ENCODE peak calls at places on chromosome 5, in six cellular contexts. Y is kidney, Z is transverse colon, J is right atrium auricular region, R is endothelial cell of umbilical vein, N is astrocyte. D is an unnamed sample.

GRCh38 chr5:35138232-35138631 is 90.5 kb upstream of the AGXT2 start:
- DNase-seq in Y (no peak), Z (no peak), J (no peak), R (no peak), N (peak; percentile 13), D (no peak)

GRCh38 chr5:84242286-84242685 is 142.4 kb downstream of the EDIL3 start:
- DNase-seq in Y (no peak), Z (no peak), J (no peak), R (no peak), N (peak; percentile 92), D (no peak)

GRCh38 chr5:15718411-15719178 is 218.6 kb downstream of the FBXL7 start:
- DNase-seq in Y (no peak), Z (no peak), J (no peak), R (peak; percentile 79), N (no peak), D (no peak)

GRCh38 chr5:69493235-69493925 is 790 bp downstream of the OCLN start:
- DNase-seq in Y (peak; percentile 85), Z (peak; percentile 50), J (no peak), R (peak; percentile 44), N (peak; percentile 26), D (no peak)

GRCh38 chr5:101716941-101717340 is 579.1 kb downstream of the SLCO4C1 start:
- DNase-seq in Y (no peak), Z (no peak), J (no peak), R (no peak), N (no peak), D (no peak)

GRCh38 chr5:116371935-116372334 is 202.7 kb downstream of the SEMA6A start:
- DNase-seq in Y (no peak), Z (no peak), J (no peak), R (no peak), N (no peak), D (no peak)

GRCh38 chr5:143968071-143968878 is 156.3 kb downstream of the HMHB1 start:
- DNase-seq in Y (no peak), Z (no peak), J (no peak), R (peak; percentile 54), N (peak; percentile 70), D (no peak)

GRCh38 chr5:6649186-6649585 is 15.9 kb downstream of the SRD5A1 start:
- DNase-seq in Y (no peak), Z (no peak), J (no peak), R (no peak), N (no peak), D (no peak)

GRCh38 chr5:169641253-169641652 is 4.2 kb downstream of the DOCK2 start:
- DNase-seq in Y (no peak), Z (no peak), J (no peak), R (peak; percentile 32), N (peak; percentile 12), D (no peak)

GRCh38 chr5:122726990-122727616 is 47.8 kb upstream of the SNX2 start:
- DNase-seq in Y (no peak), Z (no peak), J (no peak), R (peak; percentile 89), N (peak; percentile 85), D (no peak)

GRCh38 chr5:151414536-151414935 is 32.9 kb upstream of the SLC36A1 start:
- DNase-seq in Y (no peak), Z (no peak), J (no peak), R (no peak), N (no peak), D (no peak)

GRCh38 chr5:132430736-132431135 is 59.8 kb downstream of the IRF1 start:
- DNase-seq in Y (no peak), Z (peak; percentile 9), J (no peak), R (no peak), N (no peak), D (no peak)

GRCh38 chr5:43231977-43232376 is 40.0 kb downstream of the NIM1K start:
- DNase-seq in Y (no peak), Z (no peak), J (no peak), R (no peak), N (no peak), D (peak; percentile 11)

GRCh38 chr5:128304121-128304520 is 220.6 kb downstream of the SLC12A2 start:
- DNase-seq in Y (no peak), Z (no peak), J (no peak), R (peak; percentile 16), N (peak; percentile 87), D (no peak)

GRCh38 chr5:147404706-147405105 is 105.2 kb downstream of the DPYSL3 start:
- DNase-seq in Y (no peak), Z (no peak), J (no peak), R (no peak), N (no peak), D (no peak)

GRCh38 chr5:116578676-116579075 is 4.1 kb upstream of the SEMA6A start:
- DNase-seq in Y (no peak), Z (no peak), J (no peak), R (no peak), N (no peak), D (no peak)

GRCh38 chr5:138809391-138809790 is 56.2 kb downstream of the CTNNA1 start:
- DNase-seq in Y (no peak), Z (no peak), J (no peak), R (no peak), N (peak; percentile 70), D (no peak)

GRCh38 chr5:81140942-81141341 is 92.2 kb upstream of the CKMT2 start:
- DNase-seq in Y (no peak), Z (no peak), J (no peak), R (peak; percentile 41), N (peak; percentile 70), D (no peak)

GRCh38 chr5:7852988-7853387 is 2.1 kb upstream of the CFAP90 start:
- DNase-seq in Y (no peak), Z (no peak), J (no peak), R (no peak), N (no peak), D (no peak)

GRCh38 chr5:7857918-7858632 is 7.1 kb upstream of the CFAP90 start:
- DNase-seq in Y (no peak), Z (no peak), J (no peak), R (no peak), N (no peak), D (no peak)

GRCh38 chr5:7856855-7857254 is 5.9 kb upstream of the CFAP90 start:
- DNase-seq in Y (no peak), Z (peak; percentile 10), J (no peak), R (peak; percentile 13), N (no peak), D (peak; percentile 42)

GRCh38 chr5:7855611-7856010 is 4.7 kb upstream of the CFAP90 start:
- DNase-seq in Y (no peak), Z (no peak), J (no peak), R (no peak), N (no peak), D (no peak)

GRCh38 chr5:7857361-7857760 is 6.4 kb upstream of the CFAP90 start:
- DNase-seq in Y (no peak), Z (no peak), J (no peak), R (no peak), N (no peak), D (no peak)
- H3K27ac ChIP-seq in Y (no peak overlapping the region), Z (no peak overlapping the region), J (no peak overlapping the region), R (no peak overlapping the region), N (no peak overlapping the region), D (no peak overlapping the region)

DNA sequence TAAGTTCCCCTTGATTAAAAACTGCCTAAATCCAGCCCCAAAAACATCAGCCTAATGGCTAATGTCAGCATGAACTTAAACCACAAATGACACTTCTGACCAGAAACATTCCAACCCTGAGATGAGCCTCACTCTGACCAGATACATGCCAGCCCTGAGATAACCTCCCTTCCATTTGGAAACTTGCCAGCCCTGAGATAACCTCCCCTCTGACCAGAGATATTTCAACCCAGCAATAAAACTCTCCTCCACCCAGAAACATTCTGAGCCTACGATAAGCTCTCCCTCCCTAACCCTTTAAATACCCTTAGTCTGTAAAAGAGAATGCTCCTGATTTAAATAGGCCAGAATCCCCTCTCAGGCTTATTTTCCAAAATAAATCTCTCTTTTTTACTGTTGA is 1035.7 kb upstream of the NUDT12 start:
- DNase-seq in Y (no peak), Z (no peak), J (no peak), R (no peak), N (no peak), D (no peak)
- H3K4me1 ChIP-seq in Y (no peaks in the 10 kb centered on the region), Z (no peaks in the 10 kb centered on the region), J (no peaks in the 10 kb centered on the region), R (no peaks in the 10 kb centered on the region), N (no peaks in the 10 kb centered on the region), D (no peaks in the 10 kb centered on the region)

DNA sequence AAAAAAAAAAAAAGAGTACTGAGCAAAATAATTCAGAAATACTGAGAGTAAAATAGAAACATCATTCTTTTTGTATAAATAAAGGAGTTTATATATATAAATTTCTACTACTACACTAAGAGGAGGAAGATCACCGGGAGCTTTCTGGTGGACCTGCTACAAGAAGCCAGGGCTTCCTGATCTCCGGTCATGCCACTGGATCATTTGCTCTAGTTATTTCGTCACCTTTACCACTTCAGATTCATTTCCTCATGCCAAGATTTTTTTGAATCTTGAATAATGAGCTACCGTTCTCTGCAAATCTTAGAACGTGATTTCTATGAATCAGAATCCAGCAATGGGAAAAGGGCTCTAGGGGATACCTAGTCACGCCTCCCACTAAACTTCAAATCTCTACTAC is 51.9 kb upstream of the TBC1D9B start:
- DNase-seq in Y (no peak), Z (no peak), J (no peak), R (no peak), N (no peak), D (no peak)
- H3K27ac ChIP-seq in Y (no peak overlapping the region), Z (no peak overlapping the region), J (no peak overlapping the region), R (no peak overlapping the region), N (no peak overlapping the region), D (no peak overlapping the region)

GRCh38 chr5:112918679-112919078 is 3.3 kb downstream of the REEP5 start:
- DNase-seq in Y (no peak), Z (no peak), J (no peak), R (no peak), N (no peak), D (no peak)
- H3K4me1 ChIP-seq in Y (peaks cover 23% of the 10 kb centered on the region), Z (peaks cover 23% of the 10 kb centered on the region), J (no peaks in the 10 kb centered on the region), R (peaks cover 8% of the 10 kb centered on the region), N (peaks cover 17% of the 10 kb centered on the region), D (peaks cover 61% of the 10 kb centered on the region)

GRCh38 chr5:33490071-33490665 is 49.4 kb downstream of the TARS1 start:
- DNase-seq in Y (no peak), Z (no peak), J (no peak), R (no peak), N (no peak), D (no peak)

GRCh38 chr5:33489481-33490067 is 48.8 kb downstream of the TARS1 start:
- DNase-seq in Y (no peak), Z (no peak), J (no peak), R (no peak), N (no peak), D (no peak)

GRCh38 chr5:33491941-33492340 is 51.2 kb downstream of the TARS1 start:
- DNase-seq in Y (no peak), Z (no peak), J (no peak), R (no peak), N (no peak), D (no peak)

GRCh38 chr5:33488558-33489355 is 48.0 kb downstream of the TARS1 start:
- DNase-seq in Y (no peak), Z (no peak), J (no peak), R (no peak), N (no peak), D (no peak)

GRCh38 chr5:33487256-33487655 is 46.5 kb downstream of the TARS1 start:
- DNase-seq in Y (no peak), Z (no peak), J (no peak), R (no peak), N (no peak), D (no peak)
- H3K27ac ChIP-seq in Y (no peak overlapping the region), Z (no peak overlapping the region), J (no peak overlapping the region), R (no peak overlapping the region), N (no peak overlapping the region), D (no peak overlapping the region)

GRCh38 chr5:172642511-172642910 is 1.4 kb downstream of the NEURL1B start:
- DNase-seq in Y (peak; percentile 40), Z (no peak), J (no peak), R (no peak), N (no peak), D (no peak)
- H3K4me1 ChIP-seq in Y (peaks cover 23% of the 10 kb centered on the region), Z (peaks cover 61% of the 10 kb centered on the region), J (no peaks in the 10 kb centered on the region), R (peaks cover 7% of the 10 kb centered on the region), N (peaks cover 6% of the 10 kb centered on the region), D (peaks cover 15% of the 10 kb centered on the region)